ENCODE peak calls at places on chromosomes 7 and 10, in six cellular contexts. O is nephron progenitor cell, W is endothelial cell of umbilical vein, E is NCI-H2081, I is ELR, K is RPMI7951. X is an unnamed sample.

GRCh38 chr7:54802841-54803240 is 43.8 kb upstream of the SEC61G start:
- DNase-seq in W (no peak), K (no peak), I (peak; percentile 65), E (no peak), O (no peak), X (no peak)

GRCh38 chr10:12644380-12645144 is 295.2 kb downstream of the CAMK1D start:
- DNase-seq in I (no peak), K (no peak), E (no peak), W (no peak), O (no peak), X (peak; percentile 13)

GRCh38 chr7:100267648-100268047 is 39.9 kb upstream of the SPDYE3 start:
- DNase-seq in I (no peak), E (no peak), O (no peak), W (no peak), K (no peak), X (no peak)

GRCh38 chr7:150325110-150325611 is 1.8 kb upstream of the ACTR3C start:
- DNase-seq in O (no peak), W (no peak), I (no peak), E (no peak), K (peak; percentile 58), X (peak; percentile 3)

GRCh38 chr7:141649137-141649864 is 52.7 kb downstream of the DENND11 start:
- DNase-seq in O (no peak), I (no peak), W (no peak), E (no peak), K (peak; percentile 27), X (peak; percentile 30)

GRCh38 chr7:101507791-101508252 is 121.3 kb downstream of the MYL10 start:
- DNase-seq in O (peak; percentile 73), I (peak; percentile 68), W (peak; percentile 58), E (peak; percentile 75), K (peak; percentile 52), X (peak; percentile 85)

GRCh38 chr10:9166770-9167169 is 1112.3 kb downstream of the GATA3 start:
- DNase-seq in W (no peak), E (no peak), O (no peak), I (no peak), K (no peak), X (no peak)

GRCh38 chr10:86267286-86268195 is 99.1 kb downstream of the GRID1 start:
- DNase-seq in E (peak; percentile 41), K (no peak), W (no peak), I (no peak), O (no peak), X (no peak)

GRCh38 chr10:44166441-44166840 is 218.5 kb downstream of the CXCL12 start:
- DNase-seq in K (peak; percentile 57), E (no peak), W (no peak), I (no peak), O (no peak), X (no peak)